ENCODE peak calls at places on chromosomes 16 and 17, in eight cellular contexts. E is Peyer's patch, J is body of pancreas, F is H1, T is colonic mucosa, D is uterus, M is kidney, W is sigmoid colon. A is an unnamed sample.

GRCh38 chr16:31452631-31453106 is 6.6 kb upstream of the ARMC5 start:
- DNase-seq in F (no peak), E (no peak), T (no peak), W (peak; percentile 58), J (no peak), M (peak; percentile 10), D (no peak), A (no peak)

GRCh38 chr16:55552621-55553020 is 13.9 kb upstream of the CAPNS2 start:
- DNase-seq in M (no peak), E (no peak), J (no peak), T (no peak), F (no peak), W (no peak), D (no peak), A (no peak)

GRCh38 chr17:28727727-28728363 is 743 bp upstream of the NEK8 start:
- DNase-seq in J (peak; percentile 60), T (peak; percentile 76), E (peak; percentile 87), W (peak; percentile 77), M (peak; percentile 89), F (no peak), D (peak; percentile 51), A (no peak)

GRCh38 chr17:59743842-59744241 is 36.4 kb downstream of the VMP1 start:
- DNase-seq in E (no peak), T (no peak), M (no peak), J (no peak), F (no peak), D (no peak), W (no peak), A (no peak)

GRCh38 chr16:88341551-88342290 is 41.0 kb upstream of the ZNF469 start:
- DNase-seq in T (no peak), D (no peak), J (no peak), F (no peak), W (no peak), E (no peak), M (peak; percentile 66), A (no peak)

GRCh38 chr16:57373117-57373947 is 1.0 kb downstream of the CX3CL1 start:
- DNase-seq in J (no peak), D (no peak), E (no peak), T (no peak), F (no peak), M (no peak), W (no peak), A (no peak)

GRCh38 chr16:995087-995486 is 13.5 kb downstream of the SOX8 start:
- DNase-seq in D (no peak), F (no peak), J (no peak), T (no peak), M (no peak), E (no peak), W (no peak), A (no peak)

GRCh38 chr17:81166033-81166472 is at the start of gene AATK:
- DNase-seq in T (no peak), F (no peak), E (no peak), M (no peak), D (no peak), J (no peak), W (no peak), A (no peak)

GRCh38 chr16:57985204-57986121 is 14.5 kb upstream of the CNGB1 start:
- DNase-seq in D (no peak), F (no peak), J (no peak), M (peak; percentile 79), W (peak; percentile 70), T (no peak), E (peak; percentile 20), A (no peak)

GRCh38 chr16:4298761-4299522 is 16.9 kb upstream of the GLIS2 start:
- DNase-seq in F (no peak), T (peak; percentile 88), E (no peak), M (peak; percentile 95), J (peak; percentile 39), D (peak; percentile 81), W (peak; percentile 89), A (no peak)

GRCh38 chr17:7280519-7281073 is 922 bp upstream of the SLC2A4 start:
- DNase-seq in M (peak; percentile 91), W (peak; percentile 91), J (peak; percentile 87), D (peak; percentile 87), T (peak; percentile 91), E (peak; percentile 79), F (peak; percentile 87), A (no peak)

GRCh38 chr16:31427441-31428276 is 501 bp downstream of the COX6A2 start:
- DNase-seq in M (peak; percentile 82), F (no peak), J (peak; percentile 72), T (peak; percentile 47), D (peak; percentile 69), E (no peak), W (peak; percentile 74), A (no peak)

GRCh38 chr17:44998646-44999045 is 30.5 kb upstream of the C1QL1 start:
- DNase-seq in E (no peak), W (no peak), M (no peak), F (no peak), T (no peak), J (no peak), D (no peak), A (no peak)

GRCh38 chr16:15611610-15612009 is 31.3 kb downstream of the MARF1 start:
- DNase-seq in J (peak; percentile 26), F (no peak), W (no peak), M (no peak), T (no peak), E (no peak), D (no peak), A (no peak)

GRCh38 chr17:2695243-2695960 is 16.2 kb downstream of the CLUH start:
- DNase-seq in W (peak; percentile 48), D (no peak), J (no peak), M (peak; percentile 49), E (no peak), T (no peak), F (no peak), A (no peak)

GRCh38 chr17:64147110-64148016 is 17.4 kb upstream of the ERN1 start:
- DNase-seq in J (peak; percentile 45), E (no peak), M (no peak), F (no peak), W (no peak), D (no peak), T (no peak), A (no peak)

GRCh38 chr16:3027983-3028715 is 4.3 kb downstream of the THOC6 start:
- DNase-seq in J (peak; percentile 95), M (peak; percentile 94), D (peak; percentile 54), W (peak; percentile 85), E (peak; percentile 90), F (peak; percentile 85), T (peak; percentile 92), A (no peak)
- H3K4me3 ChIP-seq in J (no peak overlapping the region), M (no peak overlapping the region), D (no peak overlapping the region), W (no peak overlapping the region), E (peak overlapping the region; percentile 20), F (no peak overlapping the region), T (no peak overlapping the region), A (no peak overlapping the region)

GRCh38 chr17:57872536-57872935 is 22.7 kb upstream of the MRPS23 start:
- DNase-seq in T (no peak), E (no peak), W (no peak), M (peak; percentile 68), J (no peak), F (no peak), D (no peak), A (no peak)

GRCh38 chr17:57871863-57872262 is 22.0 kb upstream of the MRPS23 start:
- DNase-seq in M (peak; percentile 36), E (no peak), W (no peak), D (no peak), F (no peak), J (peak; percentile 38), T (no peak), A (no peak)

GRCh38 chr17:57869599-57870282 is 19.9 kb upstream of the MRPS23 start:
- DNase-seq in W (no peak), E (no peak), J (no peak), T (no peak), F (no peak), D (no peak), M (peak; percentile 26), A (no peak)

GRCh38 chr17:57870283-57870635 is 20.4 kb upstream of the MRPS23 start:
- DNase-seq in J (no peak), E (no peak), T (no peak), F (no peak), M (no peak), D (no peak), W (no peak), A (no peak)

GRCh38 chr17:57871155-57871554 is 21.3 kb upstream of the MRPS23 start:
- DNase-seq in T (no peak), D (no peak), F (no peak), J (no peak), W (no peak), M (peak; percentile 4), E (no peak), A (no peak)
- H3K27ac ChIP-seq in T (no peak overlapping the region), D (no peak overlapping the region), F (no peak overlapping the region), J (no peak overlapping the region), W (peak overlapping the region; percentile 97), M (no peak overlapping the region), E (no peak overlapping the region), A (no peak overlapping the region)

DNA sequence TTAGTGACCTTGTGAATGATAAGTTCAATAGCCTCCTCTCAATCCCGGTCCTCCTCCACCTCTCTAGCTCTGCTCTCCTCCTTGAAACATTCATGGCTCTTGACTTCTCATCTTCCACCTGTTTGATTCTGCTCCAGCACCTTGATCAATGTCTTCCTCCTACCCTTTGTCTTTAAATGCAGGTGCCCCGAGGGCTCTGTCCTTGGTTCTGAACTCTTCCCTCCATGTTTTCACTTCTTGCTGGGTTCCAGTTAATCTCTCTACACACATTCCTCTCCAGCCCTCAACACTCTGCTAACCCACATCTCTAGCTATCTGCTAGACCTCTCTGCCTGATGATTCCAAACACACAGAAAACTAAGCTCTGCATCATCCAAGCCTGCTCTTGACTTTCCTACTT is 13.4 kb downstream of the CD300E start:
- DNase-seq in W (no peak), D (no peak), T (no peak), M (no peak), J (no peak), E (no peak), F (no peak), A (no peak)
- H3K4me1 ChIP-seq in W (peaks cover 11% of the 10 kb centered on the region), D (no peaks in the 10 kb centered on the region), T (no peaks in the 10 kb centered on the region), M (no peaks in the 10 kb centered on the region), J (no peaks in the 10 kb centered on the region), E (peaks cover 7% of the 10 kb centered on the region), F (no peaks in the 10 kb centered on the region), A (peaks cover 13% of the 10 kb centered on the region)

DNA sequence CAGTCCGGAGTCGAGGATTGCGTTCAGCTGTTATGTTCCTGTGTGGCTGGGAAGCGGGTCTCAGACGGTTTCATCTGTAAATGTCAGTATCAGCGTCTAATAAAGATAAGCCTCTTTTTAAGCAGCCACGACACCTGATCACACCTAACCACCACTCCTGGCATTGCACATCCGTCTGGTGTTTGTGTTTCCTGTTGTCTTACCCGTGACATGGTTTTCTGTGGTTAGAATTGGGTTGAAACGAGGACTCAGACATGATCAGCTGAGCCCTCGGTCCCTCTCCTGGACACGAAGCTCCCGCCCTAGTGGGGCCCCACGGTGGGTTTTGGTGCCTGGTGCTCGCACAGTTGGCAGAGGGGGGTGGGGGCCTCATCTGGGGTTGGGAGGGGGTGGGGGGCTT is 18.3 kb downstream of the CPNE7 start:
- DNase-seq in J (no peak), W (no peak), M (no peak), F (no peak), D (no peak), E (peak; percentile 41), T (no peak), A (no peak)
- H3K4me3 ChIP-seq in J (no peak overlapping the region), W (no peak overlapping the region), M (no peak overlapping the region), F (no peak overlapping the region), D (no peak overlapping the region), E (no peak overlapping the region), T (no peak overlapping the region), A (no peak overlapping the region)

A was measured in esophagus squamous epithelium.